ENCODE peak calls at places on chromosome 2, in nine cellular contexts. One of them, this sample, is unnamed.

GRCh38 chr2:8174641-8175257 is 507.1 kb upstream of the ID2 start:
- DNase-seq in cardiac muscle cell: no peak
- DNase-seq in astrocyte: no peak
- DNase-seq in RWPE2: no peak
- DNase-seq in HL-60: no peak
- DNase-seq in fibroblast of mammary gland: peak; percentile 59
- DNase-seq in epithelial cell of esophagus: no peak
- DNase-seq in heart left ventricle: no peak
- DNase-seq in body of pancreas: no peak
- DNase-seq in this sample: no peak

GRCh38 chr2:147559068-147559467 is 285.8 kb upstream of the ACVR2A start:
- DNase-seq in cardiac muscle cell: no peak
- DNase-seq in astrocyte: no peak
- DNase-seq in RWPE2: no peak
- DNase-seq in HL-60: no peak
- DNase-seq in fibroblast of mammary gland: no peak
- DNase-seq in epithelial cell of esophagus: no peak
- DNase-seq in heart left ventricle: no peak
- DNase-seq in body of pancreas: no peak
- DNase-seq in this sample: no peak

GRCh38 chr2:230690439-230690838 is 22.2 kb upstream of the CAB39 start:
- DNase-seq in cardiac muscle cell: no peak
- DNase-seq in astrocyte: peak; percentile 76
- DNase-seq in RWPE2: no peak
- DNase-seq in HL-60: no peak
- DNase-seq in fibroblast of mammary gland: peak; percentile 44
- DNase-seq in epithelial cell of esophagus: no peak
- DNase-seq in heart left ventricle: no peak
- DNase-seq in body of pancreas: no peak
- DNase-seq in this sample: no peak

GRCh38 chr2:213129311-213129710 is 22.1 kb downstream of the IKZF2 start:
- DNase-seq in cardiac muscle cell: no peak
- DNase-seq in astrocyte: no peak
- DNase-seq in RWPE2: no peak
- DNase-seq in HL-60: peak; percentile 48
- DNase-seq in fibroblast of mammary gland: no peak
- DNase-seq in epithelial cell of esophagus: no peak
- DNase-seq in heart left ventricle: no peak
- DNase-seq in body of pancreas: no peak
- DNase-seq in this sample: no peak

GRCh38 chr2:137202310-137202709 is 437.0 kb downstream of the THSD7B start:
- DNase-seq in cardiac muscle cell: peak; percentile 14
- DNase-seq in astrocyte: no peak
- DNase-seq in RWPE2: no peak
- DNase-seq in HL-60: no peak
- DNase-seq in fibroblast of mammary gland: no peak
- DNase-seq in epithelial cell of esophagus: peak; percentile 71
- DNase-seq in heart left ventricle: no peak
- DNase-seq in body of pancreas: no peak
- DNase-seq in this sample: no peak

GRCh38 chr2:1091895-1092585 is 141.4 kb downstream of the SNTG2 start:
- DNase-seq in cardiac muscle cell: no peak
- DNase-seq in astrocyte: no peak
- DNase-seq in RWPE2: no peak
- DNase-seq in HL-60: no peak
- DNase-seq in fibroblast of mammary gland: no peak
- DNase-seq in epithelial cell of esophagus: peak; percentile 7
- DNase-seq in heart left ventricle: no peak
- DNase-seq in body of pancreas: no peak
- DNase-seq in this sample: no peak

GRCh38 chr2:80417737-80418136 is 113.2 kb upstream of the LRRTM1 start:
- DNase-seq in cardiac muscle cell: no peak
- DNase-seq in astrocyte: no peak
- DNase-seq in RWPE2: no peak
- DNase-seq in HL-60: no peak
- DNase-seq in fibroblast of mammary gland: no peak
- DNase-seq in epithelial cell of esophagus: no peak
- DNase-seq in heart left ventricle: no peak
- DNase-seq in body of pancreas: no peak
- DNase-seq in this sample: no peak

GRCh38 chr2:98253461-98254073 is 92.7 kb upstream of the CNGA3 start:
- DNase-seq in cardiac muscle cell: no peak
- DNase-seq in astrocyte: peak; percentile 69
- DNase-seq in RWPE2: no peak
- DNase-seq in HL-60: no peak
- DNase-seq in fibroblast of mammary gland: peak; percentile 47
- DNase-seq in epithelial cell of esophagus: peak; percentile 6
- DNase-seq in heart left ventricle: no peak
- DNase-seq in body of pancreas: peak; percentile 7
- DNase-seq in this sample: no peak

GRCh38 chr2:236946871-236947270 is 138.8 kb upstream of the COPS8 start:
- DNase-seq in cardiac muscle cell: no peak
- DNase-seq in astrocyte: peak; percentile 12
- DNase-seq in RWPE2: no peak
- DNase-seq in HL-60: no peak
- DNase-seq in fibroblast of mammary gland: peak; percentile 19
- DNase-seq in epithelial cell of esophagus: no peak
- DNase-seq in heart left ventricle: no peak
- DNase-seq in body of pancreas: no peak
- DNase-seq in this sample: no peak

GRCh38 chr2:29742641-29743040 is 178.7 kb downstream of the ALK start:
- DNase-seq in cardiac muscle cell: no peak
- DNase-seq in astrocyte: no peak
- DNase-seq in RWPE2: no peak
- DNase-seq in HL-60: no peak
- DNase-seq in fibroblast of mammary gland: no peak
- DNase-seq in epithelial cell of esophagus: no peak
- DNase-seq in heart left ventricle: no peak
- DNase-seq in body of pancreas: no peak
- DNase-seq in this sample: no peak

GRCh38 chr2:85847051-85847588 is 41.7 kb downstream of the ST3GAL5 start:
- DNase-seq in cardiac muscle cell: no peak
- DNase-seq in astrocyte: no peak
- DNase-seq in RWPE2: no peak
- DNase-seq in HL-60: no peak
- DNase-seq in fibroblast of mammary gland: no peak
- DNase-seq in epithelial cell of esophagus: no peak
- DNase-seq in heart left ventricle: no peak
- DNase-seq in body of pancreas: no peak
- DNase-seq in this sample: no peak

GRCh38 chr2:238864207-238865014 is 16.5 kb downstream of the TWIST2 start:
- DNase-seq in cardiac muscle cell: no peak
- DNase-seq in astrocyte: peak; percentile 99
- DNase-seq in RWPE2: peak; percentile 96
- DNase-seq in HL-60: no peak
- DNase-seq in fibroblast of mammary gland: peak; percentile 99
- DNase-seq in epithelial cell of esophagus: peak; percentile 97
- DNase-seq in heart left ventricle: peak; percentile 91
- DNase-seq in body of pancreas: peak; percentile 75
- DNase-seq in this sample: no peak

GRCh38 chr2:225456619-225457260 is 57.2 kb downstream of the NYAP2 start:
- DNase-seq in cardiac muscle cell: no peak
- DNase-seq in astrocyte: no peak
- DNase-seq in RWPE2: no peak
- DNase-seq in HL-60: no peak
- DNase-seq in fibroblast of mammary gland: no peak
- DNase-seq in epithelial cell of esophagus: no peak
- DNase-seq in heart left ventricle: no peak
- DNase-seq in body of pancreas: no peak
- DNase-seq in this sample: no peak

GRCh38 chr2:38619458-38620164 is 16.9 kb upstream of the HNRNPLL start:
- DNase-seq in cardiac muscle cell: no peak
- DNase-seq in astrocyte: no peak
- DNase-seq in RWPE2: no peak
- DNase-seq in HL-60: peak; percentile 59
- DNase-seq in fibroblast of mammary gland: peak; percentile 59
- DNase-seq in epithelial cell of esophagus: peak; percentile 33
- DNase-seq in heart left ventricle: no peak
- DNase-seq in body of pancreas: peak; percentile 20
- DNase-seq in this sample: no peak

GRCh38 chr2:173151671-173152398 is 76.2 kb downstream of the MAP3K20 start:
- DNase-seq in cardiac muscle cell: no peak
- DNase-seq in astrocyte: peak; percentile 68
- DNase-seq in RWPE2: no peak
- DNase-seq in HL-60: no peak
- DNase-seq in fibroblast of mammary gland: peak; percentile 90
- DNase-seq in epithelial cell of esophagus: peak; percentile 95
- DNase-seq in heart left ventricle: no peak
- DNase-seq in body of pancreas: no peak
- DNase-seq in this sample: no peak

DNA sequence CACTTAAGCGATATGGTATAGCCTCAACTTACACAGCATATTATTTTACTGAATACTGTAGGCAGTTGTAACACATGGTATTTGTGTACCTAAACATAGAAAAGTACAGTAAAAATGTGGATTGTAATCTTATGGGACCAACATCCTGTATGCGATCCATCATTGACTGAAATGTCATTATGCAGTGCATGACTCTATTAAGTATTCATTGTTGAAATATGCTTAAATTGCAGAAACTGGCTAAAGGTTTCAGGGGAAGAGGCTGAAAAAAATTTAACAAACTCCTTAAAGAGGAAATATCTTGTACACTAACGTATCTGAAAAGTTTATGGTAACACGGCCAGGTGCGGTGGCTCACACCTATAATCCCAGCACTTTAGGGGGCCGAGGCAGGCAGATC is 214.1 kb upstream of the PARD3B start:
- DNase-seq in cardiac muscle cell: no peak
- DNase-seq in astrocyte: peak; percentile 46
- DNase-seq in RWPE2: no peak
- DNase-seq in HL-60: no peak
- DNase-seq in fibroblast of mammary gland: no peak
- DNase-seq in epithelial cell of esophagus: no peak
- DNase-seq in heart left ventricle: no peak
- DNase-seq in body of pancreas: no peak
- DNase-seq in this sample: no peak
- H3K4me3 ChIP-seq in cardiac muscle cell: no peak overlapping the region
- H3K4me3 ChIP-seq in astrocyte: no peak overlapping the region
- H3K4me3 ChIP-seq in RWPE2: no peak overlapping the region
- H3K4me3 ChIP-seq in HL-60: no peak overlapping the region
- H3K4me3 ChIP-seq in fibroblast of mammary gland: no peak overlapping the region
- H3K4me3 ChIP-seq in epithelial cell of esophagus: no peak overlapping the region
- H3K4me3 ChIP-seq in heart left ventricle: no peak overlapping the region
- H3K4me3 ChIP-seq in body of pancreas: no peak overlapping the region
- H3K4me3 ChIP-seq in this sample: no peak overlapping the region

DNA sequence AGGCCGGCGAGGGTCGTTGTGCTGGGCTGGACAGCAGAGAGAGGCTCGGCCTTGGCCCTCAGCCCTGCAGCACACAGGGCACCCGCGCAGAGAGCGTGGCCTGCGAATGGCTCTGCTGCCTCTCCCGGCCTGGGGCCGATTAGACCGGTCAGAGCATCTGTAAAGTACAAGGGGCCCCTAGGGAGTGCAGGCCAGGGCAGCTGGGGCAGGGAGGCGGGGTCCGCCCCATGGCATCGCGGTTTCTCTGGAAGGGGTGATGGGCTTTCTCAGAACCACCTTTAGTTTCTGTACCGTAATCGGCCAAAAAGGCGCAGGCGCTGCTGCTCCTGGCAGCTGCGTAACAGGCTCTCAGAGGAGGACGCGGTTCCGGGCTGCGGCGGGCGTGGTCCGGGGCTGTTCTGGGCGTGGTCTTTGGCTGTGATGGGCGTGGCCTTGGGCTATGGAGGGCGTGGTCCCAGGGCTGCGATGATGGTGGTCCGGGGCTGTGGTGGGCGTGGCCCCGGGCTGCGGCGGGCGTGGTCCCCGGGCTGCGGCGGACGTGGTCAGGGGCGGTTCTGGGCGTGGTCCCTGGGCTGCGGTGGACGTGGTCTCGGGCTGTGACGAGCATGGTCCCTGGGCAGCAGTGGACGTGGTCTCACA is 1.5 kb upstream of the GPR148 start:
- DNase-seq in cardiac muscle cell: peak; percentile 96
- DNase-seq in astrocyte: peak; percentile 48
- DNase-seq in RWPE2: no peak
- DNase-seq in HL-60: no peak
- DNase-seq in fibroblast of mammary gland: peak; percentile 60
- DNase-seq in epithelial cell of esophagus: peak; percentile 76
- DNase-seq in heart left ventricle: peak; percentile 83
- DNase-seq in body of pancreas: peak; percentile 89
- DNase-seq in this sample: peak; percentile 48
- TF ChIP-seq CTCF in cardiac muscle cell: peak; percentile 6
- TF ChIP-seq CTCF in astrocyte: no peak
- TF ChIP-seq CTCF in RWPE2: no peak
- TF ChIP-seq CTCF in HL-60: no peak
- TF ChIP-seq CTCF in fibroblast of mammary gland: no peak
- TF ChIP-seq CTCF in epithelial cell of esophagus: no peak
- TF ChIP-seq CTCF in heart left ventricle: no peak
- TF ChIP-seq CTCF in body of pancreas: no peak
- TF ChIP-seq CTCF in this sample: no peak

DNA sequence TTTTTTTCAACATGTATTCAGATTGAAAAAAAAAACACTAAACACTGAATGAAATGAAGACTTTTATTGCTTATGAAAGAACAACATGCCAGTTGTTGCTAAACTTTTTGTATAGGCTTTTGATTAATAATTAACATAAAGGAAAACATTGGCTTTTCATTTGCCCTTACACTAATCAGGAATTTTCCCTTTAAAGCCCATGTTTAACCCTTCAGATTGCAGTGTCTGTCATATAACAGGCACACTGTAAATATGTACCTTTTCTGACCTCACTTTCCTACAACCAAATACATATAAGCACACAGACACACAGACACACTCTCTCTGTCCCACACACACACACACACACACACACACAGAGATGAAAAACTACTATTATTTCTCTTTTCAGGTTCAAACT is 84.4 kb downstream of the MAP2 start:
- DNase-seq in cardiac muscle cell: no peak
- DNase-seq in astrocyte: no peak
- DNase-seq in RWPE2: no peak
- DNase-seq in HL-60: no peak
- DNase-seq in fibroblast of mammary gland: no peak
- DNase-seq in epithelial cell of esophagus: no peak
- DNase-seq in heart left ventricle: no peak
- DNase-seq in body of pancreas: no peak
- DNase-seq in this sample: no peak
- H3K4me3 ChIP-seq in cardiac muscle cell: no peak overlapping the region
- H3K4me3 ChIP-seq in astrocyte: no peak overlapping the region
- H3K4me3 ChIP-seq in RWPE2: no peak overlapping the region
- H3K4me3 ChIP-seq in HL-60: no peak overlapping the region
- H3K4me3 ChIP-seq in fibroblast of mammary gland: no peak overlapping the region
- H3K4me3 ChIP-seq in epithelial cell of esophagus: no peak overlapping the region
- H3K4me3 ChIP-seq in heart left ventricle: no peak overlapping the region
- H3K4me3 ChIP-seq in body of pancreas: no peak overlapping the region
- H3K4me3 ChIP-seq in this sample: no peak overlapping the region

DNA sequence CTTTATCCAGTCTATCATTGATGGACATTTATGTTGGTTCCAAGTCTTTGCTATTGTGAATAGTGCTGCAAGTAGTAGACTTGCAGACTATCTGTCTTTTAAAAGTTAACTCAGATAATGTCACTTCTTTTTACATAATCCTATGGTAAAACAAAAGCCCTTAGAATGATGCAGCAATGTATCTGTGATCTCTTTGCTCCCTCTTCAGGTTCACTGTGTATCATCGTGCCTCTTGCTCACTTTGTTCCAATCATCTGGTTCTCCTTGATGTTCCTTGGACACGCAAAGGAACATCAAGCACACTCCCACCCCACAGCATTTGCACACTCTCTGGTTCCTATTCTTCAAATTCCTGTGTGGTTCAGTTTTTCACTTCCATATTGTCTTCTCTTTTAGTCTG is 472.5 kb upstream of the ZNF804A start:
- DNase-seq in cardiac muscle cell: no peak
- DNase-seq in astrocyte: no peak
- DNase-seq in RWPE2: no peak
- DNase-seq in HL-60: no peak
- DNase-seq in fibroblast of mammary gland: no peak
- DNase-seq in epithelial cell of esophagus: peak; percentile 13
- DNase-seq in heart left ventricle: no peak
- DNase-seq in body of pancreas: no peak
- DNase-seq in this sample: no peak
- TF ChIP-seq CTCF in cardiac muscle cell: no peak
- TF ChIP-seq CTCF in astrocyte: no peak
- TF ChIP-seq CTCF in RWPE2: peak; percentile 12
- TF ChIP-seq CTCF in HL-60: no peak
- TF ChIP-seq CTCF in fibroblast of mammary gland: no peak
- TF ChIP-seq CTCF in epithelial cell of esophagus: peak; percentile 15
- TF ChIP-seq CTCF in heart left ventricle: no peak
- TF ChIP-seq CTCF in body of pancreas: no peak
- TF ChIP-seq CTCF in this sample: peak; percentile 18